ENCODE peak calls at places on chromosome 3, in four cellular contexts. T is hepatocyte, X is MM.1S, I is lower lobe of right lung. N is an unnamed sample.

GRCh38 chr3:188133219-188133618 is 20.7 kb upstream of the LPP start:
- DNase-seq in I (no peak), X (no peak), T (no peak), N (no peak)

GRCh38 chr3:14141144-14141543 is 16.3 kb downstream of the TMEM43 start:
- DNase-seq in X (no peak), T (no peak), I (no peak), N (no peak)

GRCh38 chr3:190545260-190545659 is 31.4 kb downstream of the IL1RAP start:
- DNase-seq in X (no peak), I (no peak), T (no peak), N (no peak)

GRCh38 chr3:54631507-54632280 is 296.2 kb downstream of the LRTM1 start:
- DNase-seq in T (no peak), I (no peak), X (no peak), N (no peak)

GRCh38 chr3:49019941-49020334 is 1.6 kb upstream of the DALRD3 start:
- DNase-seq in X (no peak), T (no peak), I (peak), N (no peak)

GRCh38 chr3:42804831-42805821 is 836 bp upstream of the HIGD1A start:
- DNase-seq in T (peak), I (peak), X (no peak), N (peak)

GRCh38 chr3:43770426-43771103 is 79.8 kb downstream of the ABHD5 start:
- DNase-seq in X (no peak), T (peak), I (peak), N (no peak)

GRCh38 chr3:74423867-74424266 is 190.6 kb downstream of the CNTN3 start:
- DNase-seq in I (no peak), X (no peak), T (no peak), N (no peak)

GRCh38 chr3:183428140-183429023 is at the start of gene MCF2L2:
- DNase-seq in I (peak), T (peak), X (peak), N (peak)

GRCh38 chr3:16802382-16802781 is 82.4 kb upstream of the PLCL2 start:
- DNase-seq in I (no peak), T (no peak), X (no peak), N (no peak)

GRCh38 chr3:172530566-172530965 is 7.3 kb upstream of the TNFSF10 start:
- DNase-seq in X (no peak), T (no peak), I (no peak), N (no peak)

GRCh38 chr3:181176610-181177009 is 187.1 kb upstream of the DNAJC19 start:
- DNase-seq in X (peak), T (peak), I (peak), N (no peak)

GRCh38 chr3:70631716-70632307 is 319.4 kb upstream of the MDFIC2 start:
- DNase-seq in X (no peak), I (no peak), T (no peak), N (no peak)

GRCh38 chr3:179995406-179995805 is 41.3 kb downstream of the PEX5L start:
- DNase-seq in I (no peak), T (no peak), X (no peak), N (no peak)

GRCh38 chr3:155252535-155252934 is 40.9 kb downstream of the STRIT1 start:
- DNase-seq in I (no peak), X (no peak), T (no peak), N (no peak)

GRCh38 chr3:65761431-65761830 is 277.3 kb downstream of the MAGI1 start:
- DNase-seq in X (no peak), I (no peak), T (no peak), N (no peak)

GRCh38 chr3:101988591-101988990 is 139.3 kb downstream of the NFKBIZ start:
- DNase-seq in T (no peak), X (no peak), I (no peak), N (no peak)

GRCh38 chr3:125032100-125032643 is 23.6 kb downstream of the HEG1 start:
- DNase-seq in X (no peak), I (no peak), T (no peak), N (no peak)

GRCh38 chr3:8303466-8303865 is 198.2 kb upstream of the LMCD1 start:
- DNase-seq in I (no peak), X (no peak), T (no peak), N (no peak)

GRCh38 chr3:48465531-48466378 is 19.2 kb downstream of the ATRIP start:
- DNase-seq in T (peak), I (peak), X (peak), N (peak)

GRCh38 chr3:152961323-152961722 is 126.4 kb downstream of the P2RY1 start:
- DNase-seq in X (peak), T (peak), I (no peak), N (peak)

GRCh38 chr3:194225988-194226663 is 90.2 kb downstream of the HES1 start:
- DNase-seq in X (no peak), I (no peak), T (no peak), N (no peak)

GRCh38 chr3:196422976-196423781 is 9.0 kb downstream of the UBXN7 start:
- DNase-seq in I (peak), T (peak), X (peak), N (no peak)

GRCh38 chr3:127337911-127338531 is 50.2 kb upstream of the PRR20G start:
- DNase-seq in T (no peak), X (no peak), I (no peak), N (no peak)

GRCh38 chr3:64681015-64681414 is 6.8 kb downstream of the ADAMTS9 start:
- DNase-seq in X (no peak), T (no peak), I (no peak), N (no peak)

GRCh38 chr3:69092030-69092513 is 7.3 kb downstream of the ARL6IP5 start:
- DNase-seq in T (no peak), X (peak), I (no peak), N (no peak)

GRCh38 chr3:52124126-52124525 is 30.1 kb downstream of the POC1A start:
- DNase-seq in I (peak), X (no peak), T (no peak), N (no peak)

GRCh38 chr3:52128118-52128683 is 26.0 kb downstream of the POC1A start:
- DNase-seq in I (peak), T (peak), X (no peak), N (no peak)

GRCh38 chr3:52126036-52126435 is 28.2 kb downstream of the POC1A start:
- DNase-seq in I (no peak), T (no peak), X (no peak), N (no peak)

GRCh38 chr3:52124766-52125165 is 29.5 kb downstream of the POC1A start:
- DNase-seq in T (no peak), I (peak), X (no peak), N (no peak)

GRCh38 chr3:52126500-52126899 is 27.7 kb downstream of the POC1A start:
- DNase-seq in I (no peak), X (no peak), T (no peak), N (no peak)
- TF ChIP-seq CTCF in I (no peak), X (no peak), T (no peak), N (no peak)

DNA sequence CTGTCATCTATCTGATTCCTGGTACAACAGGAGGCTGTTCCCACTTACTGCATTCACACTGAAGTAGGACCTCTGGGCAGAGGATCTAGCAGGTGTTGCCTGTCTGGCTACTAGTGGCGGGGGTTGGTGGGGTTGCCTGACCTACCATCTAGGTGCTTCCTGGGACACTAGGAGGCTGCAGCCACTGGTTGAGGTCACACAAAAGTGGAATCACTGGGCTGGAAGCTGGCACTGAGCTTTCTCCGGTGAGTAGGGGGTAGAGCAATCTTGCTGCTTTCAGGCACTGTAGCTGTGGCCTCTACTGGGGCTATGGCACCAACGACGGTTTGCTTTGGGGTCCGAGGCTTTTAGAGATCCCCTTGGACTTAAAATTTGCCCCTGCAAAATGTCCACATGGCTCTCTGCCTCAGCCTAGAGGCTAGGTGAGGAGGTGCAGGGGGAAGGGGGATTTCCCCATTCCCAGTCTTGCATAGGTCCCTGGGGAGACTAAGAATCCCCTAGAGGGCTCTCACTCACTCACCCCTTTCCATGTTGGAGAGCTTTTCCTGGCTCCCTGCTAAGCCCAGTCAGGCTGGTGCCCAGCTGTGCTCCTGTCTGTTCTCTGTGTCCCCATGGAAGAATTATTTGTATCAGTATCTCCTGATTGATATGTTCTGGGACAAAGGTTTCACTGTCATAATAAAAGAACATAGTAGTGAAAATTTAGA is 397.7 kb upstream of the EPHA6 start:
- DNase-seq in X (no peak), I (no peak), T (no peak), N (no peak)
- TF ChIP-seq CTCF in X (no peak), I (no peak), T (no peak), N (no peak)

GRCh38 chr3:100086401-100086800 is 27.9 kb downstream of the FILIP1L start:
- DNase-seq in I (no peak), T (no peak), X (no peak), N (no peak)

GRCh38 chr3:100088735-100089368 is 25.4 kb downstream of the FILIP1L start:
- DNase-seq in I (no peak), X (no peak), T (no peak), N (no peak)

GRCh38 chr3:100090669-100091005 is 23.7 kb downstream of the FILIP1L start:
- DNase-seq in I (no peak), X (no peak), T (no peak), N (no peak)

GRCh38 chr3:100087203-100087602 is 27.1 kb downstream of the FILIP1L start:
- DNase-seq in T (no peak), I (no peak), X (peak), N (no peak)

DNA sequence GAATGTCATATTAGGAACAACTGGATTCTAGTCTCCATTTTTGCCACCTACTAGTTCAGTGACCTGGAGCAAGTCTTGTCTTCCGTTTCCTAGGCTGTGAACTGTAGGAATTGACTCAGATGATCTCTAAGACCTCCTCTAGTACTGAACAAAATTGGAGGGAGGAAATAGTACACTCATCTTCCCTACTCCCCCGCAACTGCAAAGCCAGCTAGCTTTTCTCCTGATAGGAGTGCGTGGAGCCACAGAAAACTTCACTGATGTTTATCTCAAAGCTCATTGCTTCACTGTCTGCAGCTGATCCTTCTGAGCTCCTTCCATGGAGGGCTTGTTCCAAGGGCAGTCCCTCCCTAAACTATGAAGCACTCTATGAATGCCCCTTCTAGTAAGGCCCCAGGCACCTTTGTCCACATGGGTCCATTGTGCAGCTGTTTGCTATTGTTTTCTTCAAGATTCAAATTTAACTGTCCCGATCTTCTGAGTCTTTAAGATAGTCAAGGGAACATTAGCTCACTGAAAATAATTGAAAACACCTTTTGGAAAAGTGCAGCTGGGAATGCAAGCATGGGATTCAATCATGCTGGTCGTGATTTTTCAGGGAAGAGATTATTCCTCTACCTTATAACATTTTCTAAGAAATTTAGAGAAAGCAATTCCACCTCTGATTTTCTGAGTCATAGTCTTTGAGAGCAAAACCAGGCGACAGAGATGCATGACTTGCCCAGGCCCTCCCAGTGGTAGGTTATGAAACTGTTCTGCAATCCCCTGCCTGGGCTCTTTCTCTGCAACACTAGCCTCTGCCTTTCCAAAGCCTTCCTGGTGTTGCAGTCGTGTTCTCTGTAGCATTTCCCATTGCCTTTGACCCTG is 24.3 kb downstream of the FILIP1L start:
- DNase-seq in I (no peak), T (peak), X (no peak), N (peak)
- TF ChIP-seq CTCF in I (no peak), T (peak), X (peak), N (peak)

GRCh38 chr3:178916223-178916622 is 155.4 kb downstream of the ZMAT3 start:
- DNase-seq in I (no peak), T (no peak), X (no peak), N (no peak)

GRCh38 chr3:178915365-178915764 is 156.2 kb downstream of the ZMAT3 start:
- DNase-seq in T (no peak), X (peak), I (no peak), N (no peak)
- TF ChIP-seq CTCF in T (no peak), X (peak), I (no peak), N (no peak)

GRCh38 chr3:157079677-157080369 is 80.1 kb downstream of the CCNL1 start:
- DNase-seq in X (no peak), I (no peak), T (no peak), N (no peak)

GRCh38 chr3:157074490-157074889 is 85.5 kb downstream of the CCNL1 start:
- DNase-seq in I (no peak), X (no peak), T (no peak), N (no peak)

GRCh38 chr3:157078131-157078835 is 81.7 kb downstream of the CCNL1 start:
- DNase-seq in X (no peak), I (no peak), T (no peak), N (no peak)

GRCh38 chr3:157075693-157076420 is 84.1 kb downstream of the CCNL1 start:
- DNase-seq in I (no peak), T (no peak), X (no peak), N (no peak)

GRCh38 chr3:157077565-157077991 is 82.4 kb downstream of the CCNL1 start:
- DNase-seq in I (no peak), X (peak), T (no peak), N (no peak)
- TF ChIP-seq CTCF in I (no peak), X (peak), T (no peak), N (no peak)

GRCh38 chr3:120567370-120568197 is 28.6 kb upstream of the NDUFB4 start:
- DNase-seq in I (no peak), X (peak), T (peak), N (no peak)
- TF ChIP-seq CTCF in I (peak), X (peak), T (peak), N (peak)

DNA sequence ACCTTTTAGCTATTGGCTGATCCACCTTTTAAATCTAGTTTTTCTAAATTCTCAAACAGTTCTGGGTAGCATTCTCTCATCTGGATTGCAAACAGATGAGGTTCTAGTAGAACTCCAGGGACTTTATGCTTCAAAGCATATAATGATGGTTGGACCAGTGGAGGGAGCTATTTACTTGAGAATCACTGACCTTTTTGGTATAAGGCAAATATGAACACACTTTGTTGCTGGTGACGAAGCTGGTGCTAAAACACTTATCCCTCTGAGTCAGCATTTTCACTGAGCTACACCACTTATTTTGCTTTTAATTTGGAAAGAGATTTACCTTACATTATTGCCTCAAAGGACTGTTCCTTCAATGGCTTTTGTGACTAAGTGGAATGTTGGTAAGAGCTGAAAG is 58.6 kb upstream of the SLITRK3 start:
- DNase-seq in I (no peak), X (peak), T (peak), N (no peak)
- TF ChIP-seq CTCF in I (no peak), X (peak), T (peak), N (no peak)

GRCh38 chr3:150346956-150347863 is 60.9 kb upstream of the TSC22D2 start:
- DNase-seq in X (no peak), T (no peak), I (no peak), N (no peak)
- TF ChIP-seq CTCF in X (no peak), T (no peak), I (no peak), N (no peak)

DNA sequence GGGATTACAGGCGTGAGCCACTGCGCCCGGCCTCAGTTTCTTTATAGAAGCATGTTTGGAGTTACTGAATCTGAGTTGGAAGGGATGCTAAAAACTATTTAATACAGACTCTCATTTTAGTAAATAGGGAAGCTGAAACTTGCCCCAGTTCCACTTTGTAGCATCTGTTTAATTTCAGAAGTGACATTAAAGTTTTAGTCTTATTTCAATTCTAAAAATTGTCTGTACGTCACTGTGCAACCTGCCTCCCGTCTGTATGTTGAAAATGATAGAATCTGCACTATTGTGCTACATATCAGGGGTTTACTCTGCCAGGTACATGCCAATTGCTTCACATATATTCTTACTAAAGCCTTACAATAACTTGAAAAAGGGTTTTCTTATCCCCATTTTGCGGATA is 15.3 kb downstream of the CNOT10 start:
- DNase-seq in X (no peak), T (no peak), I (no peak), N (no peak)
- TF ChIP-seq CTCF in X (no peak), T (no peak), I (no peak), N (no peak)

N was measured in GM13976.